ENCODE peak calls at places on chromosomes 6 and 20, in seven cellular contexts. J is fibroblast of mammary gland; R is mesendoderm; V is tibial artery; H is stimulated activated CD4-positive, alpha-beta T cell treated with anti-CD3 and anti-CD28 coated beads, Interleukin-2, amount 100 ng/mL, for 24 hours; L is cardiac septum; F is fibroblast of lung. B is an unnamed sample.

GRCh38 chr6:2961971-2962370 is 9.4 kb downstream of the SERPINB6 start:
- DNase-seq in R (no peak), V (no peak), H (no peak), J (no peak), F (no peak), L (no peak), B (no peak)

GRCh38 chr6:16725145-16725864 is 36.0 kb downstream of the ATXN1 start:
- DNase-seq in F (peak), H (no peak), J (peak), L (no peak), R (no peak), V (no peak), B (no peak)

GRCh38 chr6:45609141-45609638 is 231.5 kb upstream of the SUPT3H start:
- DNase-seq in R (no peak), F (peak), L (no peak), H (no peak), V (no peak), J (peak), B (no peak)

GRCh38 chr20:38706482-38706881 is 17.8 kb upstream of the SLC32A1 start:
- DNase-seq in R (peak), L (no peak), V (peak), J (no peak), H (no peak), F (no peak), B (no peak)

GRCh38 chr6:36432151-36432633 is 10.5 kb downstream of the PXT1 start:
- DNase-seq in J (no peak), H (no peak), F (no peak), L (no peak), V (no peak), R (peak), B (no peak)

GRCh38 chr20:57544838-57545564 is 15.9 kb upstream of the PCK1 start:
- DNase-seq in V (no peak), L (no peak), J (no peak), F (no peak), R (no peak), H (no peak), B (no peak)

GRCh38 chr6:109370336-109370735 is 11.9 kb downstream of the CD164 start:
- DNase-seq in V (no peak), L (no peak), F (no peak), R (no peak), J (no peak), H (no peak), B (no peak)

GRCh38 chr20:59014680-59015389 is 4.4 kb upstream of the TUBB1 start:
- DNase-seq in F (no peak), R (no peak), V (no peak), J (no peak), L (no peak), H (peak), B (no peak)

GRCh38 chr6:87919416-87919815 is 128.2 kb upstream of the SPACA1 start:
- DNase-seq in H (no peak), V (no peak), F (no peak), R (no peak), J (no peak), L (no peak), B (no peak)

GRCh38 chr6:100833972-100834574 is 47.1 kb downstream of the ASCC3 start:
- DNase-seq in J (peak), R (no peak), F (no peak), H (no peak), L (no peak), V (no peak), B (no peak)

GRCh38 chr6:29011276-29011734 is 6.2 kb upstream of the ZNF311 start:
- DNase-seq in L (no peak), J (peak), F (peak), R (peak), V (no peak), H (peak), B (no peak)

GRCh38 chr6:127199470-127199869 is 67.2 kb upstream of the RNF146 start:
- DNase-seq in H (no peak), V (no peak), L (no peak), J (no peak), R (no peak), F (no peak), B (no peak)

GRCh38 chr6:3296537-3297453 is 38.0 kb downstream of the PSMG4 start:
- DNase-seq in F (no peak), R (no peak), H (no peak), V (peak), J (peak), L (peak), B (no peak)

GRCh38 chr6:100506651-100507050 is 41.9 kb upstream of the SIM1 start:
- DNase-seq in F (peak), L (no peak), R (no peak), H (no peak), V (no peak), J (peak), B (no peak)

GRCh38 chr6:52675372-52675771 is 4.5 kb downstream of the TMEM14A start:
- DNase-seq in R (peak), J (no peak), L (no peak), H (no peak), F (no peak), V (no peak), B (no peak)

GRCh38 chr6:128807577-128807976 is 75.4 kb upstream of the LAMA2 start:
- DNase-seq in J (peak), V (no peak), H (no peak), F (peak), R (peak), L (no peak), B (no peak)

GRCh38 chr6:13336553-13336952 is 8.2 kb upstream of the TBC1D7 start:
- DNase-seq in H (peak), R (peak), J (peak), L (peak), F (peak), V (peak), B (peak)

GRCh38 chr6:168116975-168117899 is 38.2 kb upstream of the FRMD1 start:
- DNase-seq in J (no peak), R (no peak), H (no peak), V (peak), L (no peak), F (no peak), B (no peak)

GRCh38 chr6:150547511-150548222 is 52.0 kb upstream of the PLEKHG1 start:
- DNase-seq in F (no peak), J (no peak), H (no peak), L (no peak), V (no peak), R (peak), B (no peak)

GRCh38 chr6:134363323-134364039 is 45.6 kb upstream of the SGK1 start:
- DNase-seq in V (no peak), F (peak), L (no peak), H (no peak), J (peak), R (peak), B (no peak)

GRCh38 chr6:101818056-101818455 is 424.5 kb downstream of the GRIK2 start:
- DNase-seq in H (no peak), F (no peak), J (no peak), R (no peak), V (no peak), L (no peak), B (no peak)

GRCh38 chr6:141164042-141164748 is 968.5 kb upstream of the GJE1 start:
- DNase-seq in J (no peak), L (no peak), V (no peak), R (peak), H (no peak), F (peak), B (no peak)

GRCh38 chr6:98834060-98835031 is at the start of gene POU3F2:
- DNase-seq in H (peak), R (peak), J (peak), F (peak), L (no peak), V (peak), B (no peak)

GRCh38 chr20:25054995-25055629 is 2.8 kb downstream of the ACSS1 start:
- DNase-seq in R (no peak), V (peak), H (no peak), J (peak), F (peak), L (peak), B (no peak)

GRCh38 chr6:137602871-137603270 is 108.7 kb upstream of the OLIG3 start:
- DNase-seq in H (no peak), F (no peak), R (no peak), J (no peak), V (no peak), L (no peak), B (no peak)

GRCh38 chr20:20213722-20214121 is 154.2 kb upstream of the INSM1 start:
- DNase-seq in H (no peak), J (no peak), R (no peak), F (no peak), V (no peak), L (no peak), B (no peak)

GRCh38 chr20:36792422-36792821 is 18.9 kb upstream of the DSN1 start:
- DNase-seq in H (no peak), R (peak), L (no peak), V (peak), F (peak), J (peak), B (no peak)

GRCh38 chr6:169339731-169340314 is 86.2 kb upstream of the THBS2 start:
- DNase-seq in L (no peak), J (no peak), H (no peak), R (no peak), F (no peak), V (no peak), B (no peak)

GRCh38 chr20:59458645-59459044 is 145.7 kb upstream of the PHACTR3 start:
- DNase-seq in J (no peak), L (peak), H (no peak), F (no peak), V (no peak), R (no peak), B (no peak)

GRCh38 chr20:40673442-40673841 is 15.6 kb downstream of the MAFB start:
- DNase-seq in J (no peak), L (no peak), R (no peak), F (no peak), V (no peak), H (no peak), B (no peak)

B was measured in NK-92 treated with Interleukin-12 subunit alpha and Interleukin-12 subunit beta, amount 100 ng/mL, for 24 hours.